ENCODE peak calls at places on chromosomes 5 and 9, in five cellular contexts. Q, T, C, O and B are unnamed samples.

GRCh38 chr9:70484232-70485130 is 70.0 kb upstream of the KLF9 start:
- DNase-seq in T (peak), O (peak), Q (no peak), C (peak), B (peak)

GRCh38 chr9:28212979-28213378 is 639.7 kb upstream of the C9orf72 start:
- DNase-seq in T (no peak), Q (no peak), O (no peak), C (peak), B (no peak)

GRCh38 chr5:142175461-142176142 is 67.0 kb downstream of the NDFIP1 start:
- DNase-seq in T (no peak), Q (no peak), C (no peak), O (no peak), B (no peak)

GRCh38 chr9:89134709-89135108 is 43.9 kb downstream of the SHC3 start:
- DNase-seq in C (no peak), O (no peak), Q (no peak), T (no peak), B (no peak)

GRCh38 chr5:89686081-89686765 is 723.3 kb downstream of the CETN3 start:
- DNase-seq in T (no peak), O (no peak), C (no peak), Q (no peak), B (no peak)

GRCh38 chr5:106858616-106859015 is 812.1 kb downstream of the EFNA5 start:
- DNase-seq in T (no peak), C (no peak), O (no peak), Q (no peak), B (no peak)

GRCh38 chr9:92767078-92768054 is 2.7 kb upstream of the BICD2 start:
- DNase-seq in C (no peak), O (no peak), T (no peak), Q (no peak), B (no peak)

GRCh38 chr5:2185646-2186471 is 303.1 kb upstream of the IRX4 start:
- DNase-seq in T (no peak), C (no peak), O (no peak), Q (no peak), B (no peak)

GRCh38 chr5:151080620-151081425 is at the start of gene TNIP1:
- DNase-seq in C (peak), O (peak), T (peak), Q (peak), B (peak)
- TF ChIP-seq POLR2A in C (peak), O (peak), T (no peak), Q (peak), B (peak)

DNA sequence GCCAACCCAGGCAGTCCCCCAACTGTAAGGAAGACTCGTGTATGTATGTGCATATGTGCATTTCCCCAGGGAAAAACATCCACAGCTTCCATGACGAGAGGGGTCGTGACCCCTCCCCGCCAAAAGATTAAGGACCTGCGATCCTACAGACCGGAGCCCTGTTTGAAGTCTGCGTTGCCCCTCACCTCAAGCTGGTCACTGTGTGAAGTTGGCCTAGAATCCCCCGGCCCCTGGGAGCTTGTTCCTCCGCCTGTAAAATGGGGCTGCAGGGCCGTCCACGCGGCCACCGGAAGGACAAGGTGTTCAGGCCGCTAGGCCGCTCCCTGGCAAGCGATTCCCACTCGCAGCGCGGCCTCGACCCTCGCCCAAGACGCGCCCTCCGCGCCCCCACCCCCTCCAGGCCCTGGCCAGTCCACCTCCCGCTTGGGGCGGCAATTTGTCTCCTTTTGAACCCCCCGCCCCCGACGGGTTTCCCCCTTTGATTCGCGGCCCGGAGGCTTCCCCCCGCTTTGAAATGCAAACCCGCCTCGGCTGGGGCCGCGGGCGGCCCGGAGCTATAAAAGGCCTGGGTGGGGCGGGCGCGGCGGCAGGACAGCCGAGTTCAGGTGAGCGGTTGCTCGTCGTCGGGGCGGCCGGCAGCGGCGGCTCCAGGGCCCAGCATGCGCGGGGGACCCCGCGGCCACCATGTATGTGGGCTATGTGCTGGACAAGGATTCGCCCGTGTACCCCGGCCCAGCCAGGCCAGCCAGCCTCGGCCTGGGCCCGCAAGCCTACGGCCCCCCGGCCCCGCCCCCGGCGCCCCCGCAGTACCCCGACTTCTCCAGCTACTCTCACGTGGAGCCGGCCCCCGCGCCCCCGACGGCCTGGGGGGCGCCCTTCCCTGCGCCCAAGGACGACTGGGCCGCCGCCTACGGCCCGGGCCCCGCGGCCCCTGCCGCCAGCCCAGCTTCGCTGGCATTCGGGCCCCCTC is at the start of gene CDX1:
- DNase-seq in T (no peak), C (no peak), Q (no peak), O (no peak), B (no peak)
- H3K4me3 ChIP-seq in T (no peak), C (no peak), Q (peak), O (no peak), B (no peak)

GRCh38 chr9:26946753-26947727 is at the start of gene PLAA:
- DNase-seq in O (peak), C (peak), T (peak), Q (peak), B (peak)
- TF ChIP-seq POLR2A in O (peak), C (peak), T (peak), Q (peak), B (peak)

DNA sequence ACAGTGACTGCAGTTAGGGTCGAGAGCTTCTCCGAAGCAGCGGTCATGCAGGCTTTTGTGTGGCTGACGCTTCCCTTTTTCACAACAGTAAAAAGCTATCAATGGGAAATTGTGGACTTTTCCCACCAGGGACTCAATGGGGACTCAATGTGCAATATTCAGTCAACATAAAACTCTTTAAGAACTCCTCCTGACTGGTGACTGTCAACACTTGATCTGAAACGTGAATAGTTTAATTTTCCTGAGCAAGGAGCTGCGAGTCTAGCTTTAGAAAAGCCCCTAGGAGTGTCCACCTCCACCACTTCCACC is 28.7 kb downstream of the EXOC3 start:
- DNase-seq in O (no peak), C (no peak), Q (no peak), T (no peak), B (peak)
- H3K4me3 ChIP-seq in O (peak), C (peak), Q (peak), T (peak), B (peak)

GRCh38 chr9:98047002-98047401 is 9.5 kb upstream of the NANS start:
- DNase-seq in Q (no peak), C (no peak), O (no peak), T (no peak), B (peak)

GRCh38 chr9:98043921-98044320 is 12.6 kb upstream of the NANS start:
- DNase-seq in O (no peak), Q (no peak), C (no peak), T (no peak), B (peak)

GRCh38 chr9:98049668-98050067 is 6.9 kb upstream of the NANS start:
- DNase-seq in T (no peak), C (no peak), O (no peak), Q (no peak), B (no peak)

GRCh38 chr9:98046161-98046543 is 10.4 kb upstream of the NANS start:
- DNase-seq in Q (no peak), T (no peak), O (no peak), C (no peak), B (no peak)

DNA sequence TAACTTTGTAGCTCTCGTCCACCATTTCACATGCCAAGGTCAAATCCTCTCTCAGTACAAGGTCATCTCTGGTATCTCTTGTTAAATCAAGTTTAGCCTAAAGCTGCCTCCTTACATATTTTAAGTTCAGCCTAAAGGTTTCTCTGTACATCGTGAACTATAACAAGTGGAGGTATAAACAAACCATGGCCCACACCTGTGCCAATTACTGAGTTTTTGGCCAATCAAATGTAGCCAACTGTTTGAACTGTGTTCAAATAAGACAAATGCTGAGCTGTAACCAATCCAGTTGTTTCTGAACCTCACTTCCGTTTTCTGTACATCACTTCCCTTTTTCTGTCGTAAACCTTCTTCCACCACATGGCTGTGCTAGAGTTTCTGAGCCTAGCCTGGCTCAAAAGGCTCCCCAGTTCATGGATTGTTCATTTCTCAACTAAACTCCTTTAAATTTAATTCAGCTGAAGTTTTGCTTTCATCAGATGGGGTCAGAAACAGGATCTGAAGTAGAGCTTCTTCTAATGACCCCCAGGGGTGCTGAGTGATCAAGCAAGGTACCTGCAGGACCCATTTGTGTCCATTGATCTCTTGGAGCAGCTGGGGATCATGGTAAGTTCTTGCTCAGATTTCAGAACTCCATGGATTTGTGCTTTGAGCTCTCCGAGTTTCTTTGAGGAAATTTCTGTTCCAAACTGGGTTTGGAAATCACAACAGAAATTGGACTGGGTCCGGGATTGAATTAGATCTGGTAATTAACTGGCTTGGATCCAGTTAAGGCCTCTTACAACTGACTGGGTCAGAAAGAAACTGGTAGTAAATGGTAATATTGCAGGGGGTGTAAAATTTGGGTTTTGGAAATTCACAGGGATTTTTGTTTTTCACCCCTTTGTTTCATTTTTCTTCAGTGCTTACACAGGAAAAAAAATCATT is 11.0 kb upstream of the NANS start:
- DNase-seq in C (no peak), Q (no peak), T (no peak), O (no peak), B (peak)
- TF ChIP-seq POLR2A in C (no peak), Q (no peak), T (no peak), O (no peak), B (peak)

GRCh38 chr5:151155149-151155776 is 2.3 kb downstream of the ANXA6 start:
- DNase-seq in Q (no peak), C (peak), T (no peak), O (no peak), B (peak)
- H3K4me3 ChIP-seq in Q (peak), C (peak), T (peak), O (no peak), B (peak)

GRCh38 chr5:179828756-179829421 is 8.2 kb downstream of the SQSTM1 start:
- DNase-seq in C (no peak), O (no peak), T (no peak), Q (no peak), B (no peak)

GRCh38 chr5:179824745-179825112 is 4.0 kb downstream of the SQSTM1 start:
- DNase-seq in T (no peak), C (no peak), Q (no peak), O (no peak), B (no peak)

GRCh38 chr5:179825655-179826182 is 5.0 kb downstream of the SQSTM1 start:
- DNase-seq in C (no peak), O (no peak), T (peak), Q (no peak), B (no peak)

GRCh38 chr5:179829732-179830435 is 9.2 kb downstream of the SQSTM1 start:
- DNase-seq in Q (no peak), T (no peak), O (no peak), C (no peak), B (no peak)

DNA sequence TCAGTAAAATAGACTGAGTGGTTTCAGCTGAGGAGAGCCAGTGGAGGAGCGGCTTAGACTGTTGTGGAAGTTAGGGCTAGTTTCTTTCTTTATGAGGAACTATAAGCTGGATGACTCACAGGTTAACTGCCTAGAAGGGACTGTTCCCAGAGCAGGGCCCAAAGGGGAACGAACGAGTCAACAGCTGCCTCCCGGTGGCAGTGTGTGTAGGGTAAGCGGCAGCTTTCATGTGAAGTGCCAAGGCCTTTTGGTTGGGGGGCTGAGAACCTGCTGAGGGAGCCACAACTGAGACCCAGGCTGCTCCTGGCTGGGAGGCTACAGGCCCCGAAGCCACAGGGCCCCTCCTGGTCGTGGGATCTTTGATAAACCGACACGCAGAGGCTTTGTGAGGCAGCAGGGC is 7.0 kb downstream of the SQSTM1 start:
- DNase-seq in T (peak), O (no peak), Q (no peak), C (peak), B (peak)
- TF ChIP-seq POLR2A in T (no peak), O (no peak), Q (no peak), C (no peak), B (no peak)

DNA sequence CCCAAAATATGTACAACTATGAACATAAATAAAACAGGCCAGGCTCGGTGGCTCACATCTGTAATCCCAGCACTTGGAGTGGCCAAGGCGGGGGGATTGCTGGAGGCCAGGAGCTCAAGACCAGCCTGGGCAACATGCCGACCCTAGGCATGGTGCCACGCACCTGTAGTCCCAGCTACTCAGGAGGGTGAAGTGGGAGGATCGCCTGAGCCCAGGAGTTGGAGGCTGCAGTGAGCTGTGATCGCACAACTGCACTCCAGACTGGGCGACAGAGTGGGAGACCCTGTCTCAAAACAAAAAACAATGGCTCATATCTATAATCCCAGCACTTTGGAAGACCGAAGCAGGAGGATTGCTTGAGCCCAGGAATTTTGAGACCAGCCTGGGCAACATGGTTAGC is 1.5 kb downstream of the HAUS6 start:
- DNase-seq in T (no peak), Q (no peak), O (no peak), C (no peak), B (no peak)
- H3K4me3 ChIP-seq in T (no peak), Q (no peak), O (no peak), C (no peak), B (peak)